ENCODE peak calls at places on chromosomes 12 and 14, in six cellular contexts. I, Z, Y, J, S and P are unnamed samples.

GRCh38 chr12:94648578-94648977 is 1.8 kb downstream of the TMCC3 start:
- DNase-seq in I (no peak), Z (no peak), Y (no peak), J (no peak), S (no peak), P (no peak)

GRCh38 chr12:102106905-102107304 is 13.0 kb downstream of the NUP37 start:
- DNase-seq in I (no peak), Z (no peak), Y (no peak), J (no peak), S (no peak), P (no peak)

GRCh38 chr12:31897791-31898503 is 61.3 kb upstream of the RESF1 start:
- DNase-seq in I (peak; percentile 50), Z (peak; percentile 44), Y (no peak), J (peak; percentile 22), S (peak; percentile 83), P (peak; percentile 14)

GRCh38 chr12:47711448-47711847 is 5.6 kb upstream of the RPAP3 start:
- DNase-seq in I (no peak), Z (no peak), Y (no peak), J (no peak), S (no peak), P (no peak)

GRCh38 chr14:61537567-61538463 is 157.5 kb upstream of the HIF1A start:
- DNase-seq in I (peak; percentile 90), Z (no peak), Y (no peak), J (peak; percentile 82), S (no peak), P (peak; percentile 62)

GRCh38 chr12:6524648-6525047 is 9.7 kb upstream of the GAPDH start:
- DNase-seq in I (no peak), Z (no peak), Y (no peak), J (no peak), S (no peak), P (no peak)

GRCh38 chr14:38098074-38098846 is 109.4 kb upstream of the SSTR1 start:
- DNase-seq in I (peak; percentile 75), Z (no peak), Y (no peak), J (no peak), S (no peak), P (peak; percentile 55)

GRCh38 chr12:2335517-2335916 is 282.7 kb downstream of the CACNA1C start:
- DNase-seq in I (no peak), Z (no peak), Y (no peak), J (no peak), S (no peak), P (no peak)

GRCh38 chr12:99600388-99600787 is 47.2 kb upstream of the GARIN6 start:
- DNase-seq in I (no peak), Z (no peak), Y (no peak), J (no peak), S (no peak), P (no peak)

GRCh38 chr12:58925111-58925732 is 4.9 kb upstream of the LRIG3 start:
- DNase-seq in I (peak; percentile 80), Z (no peak), Y (no peak), J (no peak), S (no peak), P (no peak)

GRCh38 chr12:15038137-15038536 is 65.3 kb downstream of the PDE6H start:
- DNase-seq in I (no peak), Z (no peak), Y (no peak), J (no peak), S (peak; percentile 21), P (no peak)

GRCh38 chr12:67592228-67593011 is 56.1 kb upstream of the DYRK2 start:
- DNase-seq in I (peak; percentile 59), Z (no peak), Y (no peak), J (no peak), S (no peak), P (no peak)

GRCh38 chr14:95156765-95157194 is 549 bp downstream of the DICER1 start:
- DNase-seq in I (no peak), Z (peak; percentile 55), Y (peak; percentile 77), J (peak; percentile 36), S (peak; percentile 88), P (no peak)

GRCh38 chr14:104788873-104789663 is 6.5 kb downstream of the AKT1 start:
- DNase-seq in I (no peak), Z (no peak), Y (no peak), J (no peak), S (no peak), P (no peak)

GRCh38 chr12:19967486-19967885 is 400.9 kb upstream of the PDE3A start:
- DNase-seq in I (peak; percentile 99), Z (no peak), Y (no peak), J (no peak), S (no peak), P (no peak)

GRCh38 chr12:25942709-25943108 is 15.8 kb upstream of the RASSF8 start:
- DNase-seq in I (peak; percentile 32), Z (no peak), Y (no peak), J (no peak), S (no peak), P (no peak)

GRCh38 chr12:56718636-56719035 is 6.5 kb downstream of the NACA start:
- DNase-seq in I (no peak), Z (no peak), Y (peak; percentile 54), J (no peak), S (no peak), P (no peak)

GRCh38 chr12:57543666-57544065 is 3.3 kb downstream of the DCTN2 start:
- DNase-seq in I (no peak), Z (no peak), Y (peak; percentile 44), J (no peak), S (no peak), P (no peak)

GRCh38 chr12:53061404-53062010 is 11.6 kb downstream of the TNS2 start:
- DNase-seq in I (no peak), Z (no peak), Y (peak; percentile 72), J (peak; percentile 78), S (peak; percentile 71), P (no peak)

GRCh38 chr14:56172571-56172971 is 54.4 kb downstream of the PELI2 start:
- DNase-seq in I (peak; percentile 91), Z (no peak), Y (no peak), J (no peak), S (no peak), P (peak; percentile 31)

GRCh38 chr12:90126125-90126524 is 417.5 kb upstream of the ATP2B1 start:
- DNase-seq in I (no peak), Z (no peak), Y (no peak), J (no peak), S (no peak), P (no peak)

GRCh38 chr12:17108877-17109520 is 503.0 kb upstream of the LMO3 start:
- DNase-seq in I (peak; percentile 40), Z (no peak), Y (no peak), J (no peak), S (no peak), P (no peak)

DNA sequence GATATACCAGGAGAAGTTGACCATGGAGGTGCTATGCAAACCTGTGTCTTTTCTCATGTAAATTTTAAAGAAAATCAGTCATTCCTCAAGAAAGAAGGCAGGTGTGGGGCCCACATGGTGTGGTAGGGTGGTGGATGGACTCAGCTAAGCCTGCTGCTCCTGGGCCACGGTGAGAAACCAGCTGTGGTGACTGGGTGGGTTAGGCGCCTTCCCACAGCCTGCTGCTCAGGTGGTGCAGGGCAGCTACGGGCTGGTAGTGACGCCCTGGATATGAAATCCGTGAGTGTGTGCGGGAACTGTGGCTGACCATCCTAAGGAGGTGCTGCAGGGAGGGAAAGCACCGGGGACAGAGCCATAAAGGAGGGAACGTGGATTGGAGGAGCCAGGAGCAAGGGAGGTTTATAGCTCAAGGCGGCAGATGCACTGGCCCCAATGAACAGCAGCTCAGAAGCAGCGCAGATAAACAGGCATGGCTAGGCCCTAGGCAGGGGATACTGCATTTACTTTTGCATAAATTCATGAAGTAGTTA is 408.8 kb downstream of the FUT8 start:
- DNase-seq in I (no peak), Z (no peak), Y (no peak), J (no peak), S (no peak), P (no peak)
- TF ChIP-seq CTCF in I (no peak), Z (no peak), Y (no peak), J (no peak), S (no peak), P (no peak)

GRCh38 chr14:28759658-28760313 is 6.8 kb upstream of the FOXG1 start:
- DNase-seq in I (no peak), Z (no peak), Y (no peak), J (no peak), S (no peak), P (no peak)

GRCh38 chr14:28760431-28760996 is 6.1 kb upstream of the FOXG1 start:
- DNase-seq in I (no peak), Z (no peak), Y (no peak), J (no peak), S (no peak), P (no peak)

GRCh38 chr14:28758253-28758915 is 8.2 kb upstream of the FOXG1 start:
- DNase-seq in I (no peak), Z (no peak), Y (no peak), J (no peak), S (no peak), P (no peak)

GRCh38 chr14:28757790-28758189 is 8.8 kb upstream of the FOXG1 start:
- DNase-seq in I (no peak), Z (no peak), Y (no peak), J (no peak), S (no peak), P (no peak)

GRCh38 chr14:28759056-28759657 is 7.4 kb upstream of the FOXG1 start:
- DNase-seq in I (peak; percentile 20), Z (no peak), Y (no peak), J (no peak), S (no peak), P (no peak)
- H3K4me3 ChIP-seq in I (no peak overlapping the region), Z (peak overlapping the region; percentile 10), Y (no peak overlapping the region), J (no peak overlapping the region), S (no peak overlapping the region), P (no peak overlapping the region)

DNA sequence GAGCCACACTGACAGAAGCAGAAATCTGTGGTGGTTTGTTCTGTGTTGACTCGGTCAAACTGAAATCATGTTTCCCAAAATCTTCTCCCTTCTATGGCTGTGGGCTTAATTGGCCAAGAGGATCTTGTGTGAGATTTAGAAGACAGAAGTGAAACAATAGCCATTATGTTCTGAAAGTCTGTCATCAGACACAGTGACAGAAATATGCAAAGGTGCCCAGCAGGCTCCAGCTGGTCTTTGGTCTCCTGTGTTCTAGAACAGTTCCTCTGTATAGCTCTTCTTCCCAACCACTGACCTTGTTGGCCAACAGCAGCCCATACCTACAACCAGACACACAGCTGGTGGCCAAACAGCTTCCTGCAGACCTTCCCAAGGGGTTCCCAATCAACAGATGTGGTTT is 25.0 kb upstream of the COCH start:
- DNase-seq in I (no peak), Z (no peak), Y (no peak), J (peak; percentile 17), S (no peak), P (no peak)
- TF ChIP-seq CTCF in I (no peak), Z (no peak), Y (no peak), J (no peak), S (no peak), P (no peak)

GRCh38 chr14:22556990-22557623 is 31.9 kb downstream of the DAD1 start:
- DNase-seq in I (peak; percentile 62), Z (peak; percentile 86), Y (peak; percentile 91), J (peak; percentile 89), S (peak; percentile 95), P (no peak)

GRCh38 chr14:22556021-22556989 is 32.7 kb downstream of the DAD1 start:
- DNase-seq in I (peak; percentile 97), Z (no peak), Y (no peak), J (peak; percentile 88), S (peak; percentile 93), P (no peak)

GRCh38 chr14:22553445-22553844 is 35.6 kb downstream of the DAD1 start:
- DNase-seq in I (no peak), Z (no peak), Y (no peak), J (no peak), S (no peak), P (no peak)

GRCh38 chr14:22554706-22555572 is 34.1 kb downstream of the DAD1 start:
- DNase-seq in I (no peak), Z (no peak), Y (no peak), J (no peak), S (no peak), P (no peak)

GRCh38 chr14:22555573-22556011 is 33.4 kb downstream of the DAD1 start:
- DNase-seq in I (peak; percentile 73), Z (no peak), Y (no peak), J (no peak), S (no peak), P (no peak)
- H3K4me3 ChIP-seq in I (no peak overlapping the region), Z (no peak overlapping the region), Y (no peak overlapping the region), J (no peak overlapping the region), S (no peak overlapping the region), P (no peak overlapping the region)